ENCODE peak calls at places on chromosomes 5 and 9, in ten cellular contexts. U, T, R, S, G, E, J, X, C and B are unnamed samples.

GRCh38 chr9:115650768-115651167 is 502.8 kb upstream of the PAPPA start:
- DNase-seq in U (no peak), T (peak), R (no peak), S (no peak), G (no peak), E (no peak), J (no peak), X (no peak), C (peak), B (no peak)

GRCh38 chr5:75512383-75513074 is 838 bp downstream of the POLK start:
- DNase-seq in U (no peak), T (peak), R (no peak), S (no peak), G (no peak), E (no peak), J (no peak), X (no peak), C (no peak), B (no peak)

GRCh38 chr9:115980502-115980901 is 173.1 kb upstream of the PAPPA start:
- DNase-seq in U (no peak), T (no peak), R (no peak), S (no peak), G (no peak), E (no peak), J (no peak), X (no peak), C (no peak), B (no peak)

GRCh38 chr5:56328753-56329560 is 95.8 kb upstream of the ANKRD55 start:
- DNase-seq in U (no peak), T (peak), R (no peak), S (peak), G (peak), E (no peak), J (no peak), X (no peak), C (no peak), B (peak)

GRCh38 chr5:143341807-143342570 is 61.5 kb downstream of the NR3C1 start:
- DNase-seq in U (no peak), T (peak), R (no peak), S (no peak), G (peak), E (no peak), J (no peak), X (no peak), C (peak), B (peak)

GRCh38 chr5:178732281-178732680 is 1.8 kb upstream of the ZNF354A start:
- DNase-seq in U (no peak), T (no peak), R (no peak), S (no peak), G (no peak), E (no peak), J (no peak), X (no peak), C (no peak), B (no peak)

GRCh38 chr5:1687301-1687970 is 112.2 kb downstream of the MRPL36 start:
- DNase-seq in U (no peak), T (no peak), R (peak), S (no peak), G (no peak), E (no peak), J (no peak), X (no peak), C (no peak), B (no peak)

GRCh38 chr5:74081126-74081525 is 455.1 kb downstream of the ARHGEF28 start:
- DNase-seq in U (no peak), T (no peak), R (no peak), S (no peak), G (no peak), E (no peak), J (no peak), X (no peak), C (no peak), B (no peak)

GRCh38 chr5:113678924-113679575 is 165.6 kb downstream of the YTHDC2 start:
- DNase-seq in U (no peak), T (peak), R (no peak), S (no peak), G (no peak), E (no peak), J (peak), X (no peak), C (no peak), B (peak)

GRCh38 chr9:135525241-135526088 is 4.2 kb downstream of the LCN1 start:
- DNase-seq in U (peak), T (no peak), R (peak), S (no peak), G (no peak), E (no peak), J (no peak), X (no peak), C (no peak), B (no peak)

GRCh38 chr5:133071983-133072531 is 20.2 kb downstream of the HSPA4 start:
- DNase-seq in U (no peak), T (no peak), R (no peak), S (no peak), G (no peak), E (no peak), J (no peak), X (no peak), C (no peak), B (no peak)

GRCh38 chr5:152164860-152165259 is 240.2 kb upstream of the GLRA1 start:
- DNase-seq in U (no peak), T (no peak), R (no peak), S (no peak), G (no peak), E (no peak), J (no peak), X (no peak), C (no peak), B (no peak)

GRCh38 chr5:106418196-106418595 is 1252.5 kb downstream of the EFNA5 start:
- DNase-seq in U (no peak), T (peak), R (no peak), S (no peak), G (no peak), E (no peak), J (no peak), X (no peak), C (no peak), B (no peak)

GRCh38 chr5:132109494-132110053 is 36.0 kb downstream of the CSF2 start:
- DNase-seq in U (no peak), T (no peak), R (no peak), S (no peak), G (no peak), E (no peak), J (no peak), X (no peak), C (no peak), B (no peak)

GRCh38 chr9:137156567-137157375 is 13.1 kb downstream of the LRRC26 start:
- DNase-seq in U (no peak), T (peak), R (no peak), S (peak), G (peak), E (no peak), J (peak), X (peak), C (peak), B (no peak)

GRCh38 chr5:138911441-138911840 is 36.3 kb upstream of the LRRTM2 start:
- DNase-seq in U (no peak), T (no peak), R (no peak), S (no peak), G (no peak), E (no peak), J (no peak), X (no peak), C (no peak), B (no peak)

GRCh38 chr9:93064392-93065124 is 6.1 kb downstream of the SUSD3 start:
- DNase-seq in U (no peak), T (no peak), R (no peak), S (peak), G (no peak), E (no peak), J (no peak), X (peak), C (no peak), B (no peak)

GRCh38 chr9:95504053-95504963 is 12.5 kb downstream of the PTCH1 start:
- DNase-seq in U (no peak), T (peak), R (no peak), S (no peak), G (no peak), E (no peak), J (no peak), X (no peak), C (peak), B (peak)

GRCh38 chr9:134656334-134657034 is 14.9 kb downstream of the COL5A1 start:
- DNase-seq in U (no peak), T (peak), R (no peak), S (no peak), G (no peak), E (no peak), J (peak), X (no peak), C (no peak), B (peak)

GRCh38 chr9:18939943-18940342 is 93.1 kb downstream of the SAXO1 start:
- DNase-seq in U (no peak), T (no peak), R (no peak), S (no peak), G (no peak), E (no peak), J (no peak), X (no peak), C (no peak), B (no peak)

GRCh38 chr5:98965226-98965625 is 36.4 kb upstream of the CHD1 start:
- DNase-seq in U (no peak), T (no peak), R (no peak), S (no peak), G (no peak), E (no peak), J (no peak), X (no peak), C (no peak), B (no peak)

GRCh38 chr5:29367176-29367833 is 1826.2 kb upstream of the CDH6 start:
- DNase-seq in U (no peak), T (no peak), R (no peak), S (no peak), G (no peak), E (no peak), J (no peak), X (no peak), C (no peak), B (peak)

GRCh38 chr5:37814699-37815098 is 25.1 kb downstream of the GDNF start:
- DNase-seq in U (no peak), T (peak), R (no peak), S (no peak), G (no peak), E (no peak), J (no peak), X (no peak), C (no peak), B (no peak)